ENCODE peak calls at places on chromosomes 11 and 22, in nine cellular contexts. N is GM12865, X is H1, Z is uterus, J is bronchial epithelial cell, R is SK-N-MC, V is suprapubic skin, C is upper lobe of right lung, M is hepatocyte. F is an unnamed sample.

GRCh38 chr22:44172370-44173108 is 8.2 kb upstream of the PARVG start:
- DNase-seq in N (peak), X (no peak), Z (no peak), J (no peak), R (no peak), V (no peak), C (peak), M (no peak), F (no peak)

GRCh38 chr11:23570828-23571227 is 710.6 kb upstream of the CCDC179 start:
- DNase-seq in N (no peak), X (no peak), Z (no peak), J (peak), R (no peak), V (no peak), C (no peak), M (no peak), F (no peak)

GRCh38 chr22:44906999-44907644 is 102.7 kb downstream of the PHF21B start:
- DNase-seq in N (no peak), X (no peak), Z (no peak), J (no peak), R (no peak), V (no peak), C (no peak), M (no peak), F (no peak)

GRCh38 chr22:29916007-29916544 is 33.1 kb downstream of the MTMR3 start:
- DNase-seq in N (no peak), X (no peak), Z (no peak), J (no peak), R (no peak), V (no peak), C (no peak), M (no peak), F (no peak)

GRCh38 chr11:2393111-2393868 is 7.3 kb upstream of the TSSC4 start:
- DNase-seq in N (peak), X (no peak), Z (no peak), J (no peak), R (no peak), V (no peak), C (no peak), M (no peak), F (no peak)

GRCh38 chr22:25360891-25361645 is 141.6 kb downstream of the CRYBB2 start:
- DNase-seq in N (no peak), X (no peak), Z (peak), J (no peak), R (no peak), V (peak), C (peak), M (no peak), F (no peak)

GRCh38 chr11:45810431-45811108 is 5.6 kb downstream of the SLC35C1 start:
- DNase-seq in N (no peak), X (no peak), Z (peak), J (no peak), R (no peak), V (peak), C (no peak), M (no peak), F (no peak)

GRCh38 chr11:134226806-134227325 is 2.4 kb downstream of the VPS26B start:
- DNase-seq in N (no peak), X (no peak), Z (no peak), J (no peak), R (no peak), V (no peak), C (no peak), M (no peak), F (no peak)

DNA sequence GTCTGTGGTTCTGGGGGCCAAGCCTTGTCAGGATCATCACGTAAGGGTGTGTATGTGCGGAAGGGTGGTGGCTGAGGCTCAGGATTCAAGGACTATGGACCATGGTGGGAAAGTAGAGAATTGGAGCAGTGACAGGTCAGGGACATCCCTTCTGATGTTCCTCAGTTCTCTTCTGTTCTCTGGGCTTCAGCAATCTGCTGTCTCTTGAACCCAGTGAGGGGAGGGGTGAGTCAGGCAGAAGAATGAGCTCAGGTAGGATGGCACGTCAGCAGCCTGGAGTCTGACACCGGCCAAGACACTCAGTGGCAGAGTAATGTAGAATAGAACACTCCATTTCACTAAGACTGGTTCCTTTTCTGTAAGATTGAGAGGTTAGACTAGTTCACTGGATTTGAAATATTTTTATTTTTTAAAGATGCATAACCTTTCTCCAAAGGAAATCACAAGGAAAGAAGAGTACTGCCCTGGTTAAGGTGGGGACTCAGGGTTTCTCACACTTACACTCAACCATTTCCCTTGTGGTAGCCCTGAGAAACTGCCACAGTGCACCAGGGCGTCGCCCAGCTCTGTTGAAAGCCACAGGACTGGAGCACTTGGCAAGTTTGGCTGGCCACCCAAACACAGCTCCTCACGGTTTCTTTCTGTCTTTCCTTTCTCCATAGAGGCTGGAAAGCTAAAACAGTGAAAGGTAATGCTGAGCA is 23.2 kb upstream of the MICAL2 start:
- DNase-seq in N (peak), X (no peak), Z (no peak), J (peak), R (no peak), V (no peak), C (no peak), M (no peak), F (no peak)
- H3K4me3 ChIP-seq in N (no peak), X (no peak), Z (no peak), J (no peak), R (no peak), V (peak), C (no peak), M (no peak), F (peak)

DNA sequence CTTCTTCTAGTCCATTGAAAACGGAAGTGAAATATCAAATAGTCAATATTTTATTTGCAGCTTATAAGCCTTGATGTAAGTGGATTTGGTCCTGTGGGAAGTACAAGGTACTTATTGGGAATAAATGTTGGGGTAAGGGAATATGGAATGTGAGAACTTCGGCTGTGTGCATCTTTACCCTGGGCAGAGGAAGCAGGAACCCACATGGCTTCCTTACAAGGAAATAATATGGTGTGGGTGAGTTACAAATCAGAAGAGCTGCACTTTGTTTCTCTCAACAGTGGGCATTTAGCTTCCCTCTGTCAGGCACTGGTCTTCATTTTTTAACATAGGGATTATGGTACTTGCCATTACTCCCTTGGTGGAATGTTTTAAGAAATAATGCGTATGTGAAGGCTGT is 77.9 kb downstream of the SCN3B start:
- DNase-seq in N (no peak), X (no peak), Z (no peak), J (no peak), R (no peak), V (no peak), C (no peak), M (no peak), F (no peak)
- H3K4me3 ChIP-seq in N (no peak), X (no peak), Z (no peak), J (no peak), R (no peak), V (no peak), C (no peak), M (no peak), F (no peak)

GRCh38 chr11:326842-327580 is 6.4 kb upstream of the IFITM3 start:
- DNase-seq in N (peak), X (no peak), Z (peak), J (no peak), R (no peak), V (no peak), C (peak), M (peak), F (no peak)
- H3K4me3 ChIP-seq in N (peak), X (no peak), Z (no peak), J (no peak), R (no peak), V (no peak), C (peak), M (no peak), F (no peak)

GRCh38 chr22:46761539-46762237 is 762 bp upstream of the TBC1D22A start:
- DNase-seq in N (no peak), X (no peak), Z (no peak), J (no peak), R (no peak), V (no peak), C (no peak), M (no peak), F (no peak)

GRCh38 chr22:46763051-46763705 is 728 bp downstream of the TBC1D22A start:
- DNase-seq in N (peak), X (no peak), Z (peak), J (no peak), R (no peak), V (no peak), C (no peak), M (no peak), F (peak)

GRCh38 chr22:46758867-46759290 is 3.6 kb upstream of the TBC1D22A start:
- DNase-seq in N (peak), X (peak), Z (no peak), J (peak), R (no peak), V (no peak), C (peak), M (peak), F (no peak)

GRCh38 chr22:46762238-46763050 is at the start of gene TBC1D22A:
- DNase-seq in N (peak), X (peak), Z (peak), J (peak), R (peak), V (peak), C (peak), M (peak), F (peak)

GRCh38 chr22:46761017-46761416 is 1.4 kb upstream of the TBC1D22A start:
- DNase-seq in N (no peak), X (no peak), Z (no peak), J (no peak), R (no peak), V (no peak), C (no peak), M (no peak), F (no peak)
- H3K4me3 ChIP-seq in N (peak), X (peak), Z (no peak), J (no peak), R (peak), V (peak), C (no peak), M (no peak), F (peak)

GRCh38 chr11:66727883-66728759 is 895 bp downstream of the SPTBN2 start:
- DNase-seq in N (no peak), X (peak), Z (no peak), J (no peak), R (no peak), V (no peak), C (no peak), M (peak), F (no peak)

GRCh38 chr11:66729447-66729846 is 431 bp upstream of the SPTBN2 start:
- DNase-seq in N (no peak), X (no peak), Z (no peak), J (no peak), R (no peak), V (no peak), C (no peak), M (no peak), F (no peak)

GRCh38 chr11:66725646-66726045 is 3.4 kb downstream of the SPTBN2 start:
- DNase-seq in N (no peak), X (no peak), Z (no peak), J (no peak), R (no peak), V (no peak), C (no peak), M (no peak), F (no peak)

GRCh38 chr11:66727282-66727882 is 1.6 kb downstream of the SPTBN2 start:
- DNase-seq in N (no peak), X (peak), Z (no peak), J (no peak), R (no peak), V (no peak), C (no peak), M (peak), F (no peak)

GRCh38 chr11:66728760-66729385 is at the start of gene SPTBN2:
- DNase-seq in N (no peak), X (no peak), Z (no peak), J (no peak), R (no peak), V (no peak), C (no peak), M (peak), F (no peak)
- H3K4me3 ChIP-seq in N (no peak), X (peak), Z (peak), J (peak), R (peak), V (peak), C (peak), M (no peak), F (peak)

GRCh38 chr11:8262552-8263108 is 1.0 kb downstream of the LMO1 start:
- DNase-seq in N (peak), X (peak), Z (peak), J (peak), R (no peak), V (peak), C (peak), M (peak), F (peak)
- H3K4me3 ChIP-seq in N (peak), X (peak), Z (peak), J (peak), R (no peak), V (peak), C (peak), M (peak), F (peak)

GRCh38 chr11:69541001-69541285 is 59.5 kb downstream of the LINC01488 start:
- DNase-seq in N (no peak), X (no peak), Z (no peak), J (no peak), R (no peak), V (no peak), C (no peak), M (no peak), F (no peak)

GRCh38 chr11:69537855-69538640 is 56.6 kb downstream of the LINC01488 start:
- DNase-seq in N (no peak), X (no peak), Z (no peak), J (no peak), R (no peak), V (no peak), C (peak), M (no peak), F (no peak)

GRCh38 chr11:69540118-69541000 is 58.9 kb downstream of the LINC01488 start:
- DNase-seq in N (no peak), X (peak), Z (no peak), J (no peak), R (no peak), V (no peak), C (peak), M (no peak), F (no peak)

GRCh38 chr11:69538840-69539239 is 57.4 kb downstream of the LINC01488 start:
- DNase-seq in N (no peak), X (no peak), Z (no peak), J (no peak), R (no peak), V (no peak), C (peak), M (no peak), F (no peak)

GRCh38 chr11:69539416-69540117 is 58.1 kb downstream of the LINC01488 start:
- DNase-seq in N (no peak), X (no peak), Z (no peak), J (no peak), R (no peak), V (no peak), C (peak), M (no peak), F (no peak)
- H3K4me3 ChIP-seq in N (no peak), X (no peak), Z (no peak), J (no peak), R (no peak), V (no peak), C (no peak), M (no peak), F (no peak)

F was measured in skeletal muscle cell.